ENCODE peak calls at places on chromosomes 6 and 20, in ten cellular contexts. One of them, this sample, is unnamed.

GRCh38 chr6:23348185-23348584 is 777.8 kb upstream of the NRSN1 start:
- DNase-seq in GM23338: no peak
- DNase-seq in kidney: no peak
- DNase-seq in CD8-positive, alpha-beta T cell: no peak
- DNase-seq in left ventricle myocardium inferior: no peak
- DNase-seq in OCI-LY7: no peak
- DNase-seq in neuronal stem cell: no peak
- DNase-seq in PC-3: no peak
- DNase-seq in naive thymus-derived CD4-positive, alpha-beta T cell: no peak
- DNase-seq in transverse colon: no peak
- DNase-seq in this sample: no peak

GRCh38 chr6:133973109-133973971 is 20.3 kb downstream of the TBPL1 start:
- DNase-seq in PC-3: peak
- DNase-seq in left ventricle myocardium inferior: no peak
- DNase-seq in CD8-positive, alpha-beta T cell: no peak
- DNase-seq in transverse colon: no peak
- DNase-seq in neuronal stem cell: peak
- DNase-seq in OCI-LY7: peak
- DNase-seq in GM23338: peak
- DNase-seq in naive thymus-derived CD4-positive, alpha-beta T cell: no peak
- DNase-seq in kidney: no peak
- DNase-seq in this sample: peak

GRCh38 chr20:46220808-46221207 is 87.5 kb downstream of the CDH22 start:
- DNase-seq in transverse colon: no peak
- DNase-seq in PC-3: no peak
- DNase-seq in CD8-positive, alpha-beta T cell: no peak
- DNase-seq in neuronal stem cell: peak
- DNase-seq in left ventricle myocardium inferior: no peak
- DNase-seq in kidney: no peak
- DNase-seq in GM23338: peak
- DNase-seq in naive thymus-derived CD4-positive, alpha-beta T cell: no peak
- DNase-seq in OCI-LY7: no peak
- DNase-seq in this sample: no peak

GRCh38 chr6:112522600-112522999 is 175.5 kb downstream of the RFPL4B start:
- DNase-seq in left ventricle myocardium inferior: no peak
- DNase-seq in OCI-LY7: no peak
- DNase-seq in neuronal stem cell: no peak
- DNase-seq in PC-3: no peak
- DNase-seq in transverse colon: no peak
- DNase-seq in CD8-positive, alpha-beta T cell: no peak
- DNase-seq in naive thymus-derived CD4-positive, alpha-beta T cell: no peak
- DNase-seq in kidney: no peak
- DNase-seq in GM23338: no peak
- DNase-seq in this sample: no peak

GRCh38 chr6:44496705-44497369 is 109.3 kb downstream of the CDC5L start:
- DNase-seq in PC-3: no peak
- DNase-seq in transverse colon: no peak
- DNase-seq in OCI-LY7: no peak
- DNase-seq in naive thymus-derived CD4-positive, alpha-beta T cell: no peak
- DNase-seq in left ventricle myocardium inferior: no peak
- DNase-seq in GM23338: no peak
- DNase-seq in CD8-positive, alpha-beta T cell: no peak
- DNase-seq in neuronal stem cell: no peak
- DNase-seq in kidney: no peak
- DNase-seq in this sample: no peak

GRCh38 chr6:83792846-83793245 is 60.3 kb upstream of the RIPPLY2 start:
- DNase-seq in GM23338: no peak
- DNase-seq in OCI-LY7: no peak
- DNase-seq in left ventricle myocardium inferior: no peak
- DNase-seq in kidney: no peak
- DNase-seq in neuronal stem cell: no peak
- DNase-seq in transverse colon: no peak
- DNase-seq in naive thymus-derived CD4-positive, alpha-beta T cell: no peak
- DNase-seq in PC-3: no peak
- DNase-seq in CD8-positive, alpha-beta T cell: no peak
- DNase-seq in this sample: no peak

GRCh38 chr6:137926207-137926731 is 59.2 kb downstream of the TNFAIP3 start:
- DNase-seq in transverse colon: no peak
- DNase-seq in OCI-LY7: no peak
- DNase-seq in PC-3: peak
- DNase-seq in left ventricle myocardium inferior: no peak
- DNase-seq in kidney: no peak
- DNase-seq in neuronal stem cell: peak
- DNase-seq in naive thymus-derived CD4-positive, alpha-beta T cell: no peak
- DNase-seq in CD8-positive, alpha-beta T cell: no peak
- DNase-seq in GM23338: peak
- DNase-seq in this sample: no peak

GRCh38 chr20:14859627-14860026 is 522.2 kb upstream of the FLRT3 start:
- DNase-seq in GM23338: no peak
- DNase-seq in neuronal stem cell: no peak
- DNase-seq in CD8-positive, alpha-beta T cell: no peak
- DNase-seq in PC-3: no peak
- DNase-seq in OCI-LY7: no peak
- DNase-seq in left ventricle myocardium inferior: no peak
- DNase-seq in kidney: no peak
- DNase-seq in transverse colon: no peak
- DNase-seq in naive thymus-derived CD4-positive, alpha-beta T cell: no peak
- DNase-seq in this sample: no peak

GRCh38 chr6:111993342-111993741 is 60.6 kb upstream of the CCN6 start:
- DNase-seq in PC-3: no peak
- DNase-seq in neuronal stem cell: no peak
- DNase-seq in transverse colon: no peak
- DNase-seq in GM23338: no peak
- DNase-seq in naive thymus-derived CD4-positive, alpha-beta T cell: no peak
- DNase-seq in left ventricle myocardium inferior: no peak
- DNase-seq in CD8-positive, alpha-beta T cell: no peak
- DNase-seq in OCI-LY7: no peak
- DNase-seq in kidney: no peak
- DNase-seq in this sample: no peak

GRCh38 chr6:161100072-161100471 is 108.5 kb downstream of the MAP3K4 start:
- DNase-seq in CD8-positive, alpha-beta T cell: no peak
- DNase-seq in OCI-LY7: no peak
- DNase-seq in naive thymus-derived CD4-positive, alpha-beta T cell: no peak
- DNase-seq in PC-3: no peak
- DNase-seq in transverse colon: no peak
- DNase-seq in neuronal stem cell: no peak
- DNase-seq in kidney: no peak
- DNase-seq in left ventricle myocardium inferior: no peak
- DNase-seq in GM23338: no peak
- DNase-seq in this sample: no peak
- H3K4me3 ChIP-seq in CD8-positive, alpha-beta T cell: no peak
- H3K4me3 ChIP-seq in OCI-LY7: no peak
- H3K4me3 ChIP-seq in naive thymus-derived CD4-positive, alpha-beta T cell: no peak
- H3K4me3 ChIP-seq in PC-3: no peak
- H3K4me3 ChIP-seq in transverse colon: no peak
- H3K4me3 ChIP-seq in neuronal stem cell: no peak
- H3K4me3 ChIP-seq in kidney: no peak
- H3K4me3 ChIP-seq in left ventricle myocardium inferior: no peak
- H3K4me3 ChIP-seq in GM23338: no peak
- H3K4me3 ChIP-seq in this sample: no peak

DNA sequence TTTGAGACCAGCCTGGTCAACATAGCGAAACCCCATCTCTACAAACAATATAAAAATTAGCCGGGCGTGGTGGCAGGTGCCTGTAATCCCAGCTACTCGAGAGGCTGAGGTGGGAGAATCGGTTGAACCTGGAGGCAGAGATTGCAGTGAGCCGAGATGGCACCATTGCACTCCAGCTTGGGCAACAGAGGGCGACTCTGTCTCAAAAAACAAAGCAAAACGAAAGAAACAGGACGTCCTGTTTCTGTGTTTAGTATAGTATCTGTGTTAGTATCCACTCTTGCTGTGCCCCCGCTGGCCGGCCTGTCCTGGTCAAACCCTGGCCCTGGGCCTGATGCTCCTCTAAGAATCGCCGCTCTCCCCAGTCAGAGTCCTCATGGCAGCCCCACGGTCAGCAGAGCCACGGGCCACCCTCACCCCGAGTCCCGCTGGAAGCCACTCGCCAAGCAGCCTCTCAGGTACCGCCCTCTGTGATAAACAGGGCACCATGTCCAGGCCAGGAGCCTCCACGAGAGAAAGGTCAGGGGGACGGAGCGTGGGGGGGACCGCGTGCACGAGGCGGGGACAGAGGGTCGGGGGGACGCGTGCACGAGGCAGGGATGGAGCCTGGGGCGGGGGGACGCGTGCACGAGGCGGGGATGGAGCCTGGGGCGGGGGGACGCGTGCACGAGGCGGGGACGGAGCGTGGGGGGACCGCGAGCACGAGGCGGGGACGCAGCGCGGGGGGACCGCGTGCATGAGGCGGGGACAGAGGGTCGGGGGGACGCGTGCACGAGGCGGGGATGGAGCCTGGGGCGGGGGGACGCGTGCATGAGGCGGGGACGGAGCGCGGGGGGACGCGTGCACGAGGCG is 384.5 kb downstream of the SMOC2 start:
- DNase-seq in PC-3: no peak
- DNase-seq in naive thymus-derived CD4-positive, alpha-beta T cell: no peak
- DNase-seq in CD8-positive, alpha-beta T cell: no peak
- DNase-seq in kidney: no peak
- DNase-seq in OCI-LY7: no peak
- DNase-seq in transverse colon: no peak
- DNase-seq in left ventricle myocardium inferior: no peak
- DNase-seq in GM23338: no peak
- DNase-seq in neuronal stem cell: no peak
- DNase-seq in this sample: no peak
- H3K27ac ChIP-seq in PC-3: no peak
- H3K27ac ChIP-seq in naive thymus-derived CD4-positive, alpha-beta T cell: no peak
- H3K27ac ChIP-seq in CD8-positive, alpha-beta T cell: no peak
- H3K27ac ChIP-seq in kidney: no peak
- H3K27ac ChIP-seq in OCI-LY7: no peak
- H3K27ac ChIP-seq in transverse colon: no peak
- H3K27ac ChIP-seq in left ventricle myocardium inferior: no peak
- H3K27ac ChIP-seq in GM23338: no peak
- H3K27ac ChIP-seq in neuronal stem cell: no peak
- H3K27ac ChIP-seq in this sample: no peak

GRCh38 chr6:113870917-113871316 is 13.8 kb downstream of the MARCKS start:
- DNase-seq in CD8-positive, alpha-beta T cell: no peak
- DNase-seq in kidney: no peak
- DNase-seq in PC-3: no peak
- DNase-seq in neuronal stem cell: no peak
- DNase-seq in OCI-LY7: no peak
- DNase-seq in left ventricle myocardium inferior: no peak
- DNase-seq in GM23338: no peak
- DNase-seq in transverse colon: no peak
- DNase-seq in naive thymus-derived CD4-positive, alpha-beta T cell: no peak
- DNase-seq in this sample: no peak
- H3K4me3 ChIP-seq in CD8-positive, alpha-beta T cell: no peak
- H3K4me3 ChIP-seq in kidney: no peak
- H3K4me3 ChIP-seq in PC-3: no peak
- H3K4me3 ChIP-seq in neuronal stem cell: no peak
- H3K4me3 ChIP-seq in OCI-LY7: no peak
- H3K4me3 ChIP-seq in left ventricle myocardium inferior: no peak
- H3K4me3 ChIP-seq in GM23338: no peak
- H3K4me3 ChIP-seq in transverse colon: no peak
- H3K4me3 ChIP-seq in naive thymus-derived CD4-positive, alpha-beta T cell: no peak
- H3K4me3 ChIP-seq in this sample: no peak

DNA sequence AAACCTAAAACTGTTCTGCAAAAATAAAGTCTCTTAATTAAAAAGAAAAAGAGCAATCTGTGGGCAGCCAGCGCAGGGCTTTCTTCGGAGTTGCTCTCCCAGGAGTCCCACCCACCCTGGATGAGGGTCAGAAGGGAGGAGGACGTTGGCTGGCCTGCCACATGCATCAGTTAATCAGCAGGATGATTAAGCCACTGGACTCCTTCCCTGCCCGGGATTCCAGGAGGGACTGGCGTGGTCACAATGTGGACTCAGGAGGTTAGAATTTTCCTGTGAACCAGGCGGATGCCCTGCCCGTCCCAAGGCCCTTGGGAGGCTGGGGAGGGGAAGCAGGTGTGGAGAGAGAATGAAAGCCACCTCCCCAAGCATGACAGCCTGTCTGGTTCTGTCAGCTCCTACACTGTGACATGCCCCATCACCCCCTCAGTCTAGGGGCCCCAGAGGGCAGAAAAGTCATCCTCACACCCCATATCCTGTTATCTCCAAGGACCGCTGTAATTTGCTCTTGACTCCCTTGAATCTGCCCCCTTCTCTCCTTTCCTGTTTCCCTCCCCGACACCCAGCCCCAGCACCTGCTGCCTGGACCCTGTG is 11.6 kb upstream of the ITPR3 start:
- DNase-seq in OCI-LY7: peak
- DNase-seq in GM23338: no peak
- DNase-seq in CD8-positive, alpha-beta T cell: no peak
- DNase-seq in left ventricle myocardium inferior: peak
- DNase-seq in PC-3: peak
- DNase-seq in kidney: peak
- DNase-seq in transverse colon: no peak
- DNase-seq in naive thymus-derived CD4-positive, alpha-beta T cell: no peak
- DNase-seq in neuronal stem cell: no peak
- DNase-seq in this sample: no peak
- H3K27ac ChIP-seq in OCI-LY7: peak
- H3K27ac ChIP-seq in GM23338: no peak
- H3K27ac ChIP-seq in CD8-positive, alpha-beta T cell: no peak
- H3K27ac ChIP-seq in left ventricle myocardium inferior: peak
- H3K27ac ChIP-seq in PC-3: peak
- H3K27ac ChIP-seq in kidney: no peak
- H3K27ac ChIP-seq in transverse colon: no peak
- H3K27ac ChIP-seq in naive thymus-derived CD4-positive, alpha-beta T cell: no peak
- H3K27ac ChIP-seq in neuronal stem cell: no peak
- H3K27ac ChIP-seq in this sample: no peak